ENCODE peak calls at places on chromosome 3, in four cellular contexts. N is thyroid gland, M is tibial nerve, F is upper lobe of right lung. K is an unnamed sample. For H3K9me3 and H3K4me1, the result is how much of the 10 kb centered on the place peaks cover.

GRCh38 chr3:47658444-47658843 is 79.8 kb upstream of the CSPG5 start:
- DNase-seq in F (no peak), N (no peak), M (no peak), K (no peak)

GRCh38 chr3:37103103-37103815 is 71.1 kb downstream of the LRRFIP2 start:
- DNase-seq in M (no peak), N (peak), F (no peak), K (no peak)

GRCh38 chr3:24451461-24452099 is 43.1 kb downstream of the THRB start:
- DNase-seq in N (no peak), F (no peak), M (no peak), K (no peak)

GRCh38 chr3:171829841-171830559 is 13.1 kb upstream of the TMEM212 start:
- DNase-seq in N (peak), M (peak), F (peak), K (peak)

GRCh38 chr3:120440001-120440703 is 10.6 kb downstream of the FSTL1 start:
- DNase-seq in M (no peak), F (no peak), N (no peak), K (no peak)

GRCh38 chr3:45817788-45818523 is 21.6 kb upstream of the SLC6A20 start:
- DNase-seq in N (peak), F (no peak), M (peak), K (peak)

GRCh38 chr3:47019201-47019600 is 39.7 kb downstream of the NBEAL2 start:
- DNase-seq in F (no peak), N (peak), M (no peak), K (no peak)

GRCh38 chr3:28924744-28925360 is 356.0 kb upstream of the RBMS3 start:
- DNase-seq in N (no peak), F (no peak), M (no peak), K (no peak)

GRCh38 chr3:55556622-55557531 is 69.8 kb upstream of the WNT5A start:
- DNase-seq in N (no peak), M (no peak), F (no peak), K (no peak)

GRCh38 chr3:194572944-194573491 is 60.2 kb downstream of the TMEM44 start:
- DNase-seq in F (no peak), N (peak), M (no peak), K (no peak)

DNA sequence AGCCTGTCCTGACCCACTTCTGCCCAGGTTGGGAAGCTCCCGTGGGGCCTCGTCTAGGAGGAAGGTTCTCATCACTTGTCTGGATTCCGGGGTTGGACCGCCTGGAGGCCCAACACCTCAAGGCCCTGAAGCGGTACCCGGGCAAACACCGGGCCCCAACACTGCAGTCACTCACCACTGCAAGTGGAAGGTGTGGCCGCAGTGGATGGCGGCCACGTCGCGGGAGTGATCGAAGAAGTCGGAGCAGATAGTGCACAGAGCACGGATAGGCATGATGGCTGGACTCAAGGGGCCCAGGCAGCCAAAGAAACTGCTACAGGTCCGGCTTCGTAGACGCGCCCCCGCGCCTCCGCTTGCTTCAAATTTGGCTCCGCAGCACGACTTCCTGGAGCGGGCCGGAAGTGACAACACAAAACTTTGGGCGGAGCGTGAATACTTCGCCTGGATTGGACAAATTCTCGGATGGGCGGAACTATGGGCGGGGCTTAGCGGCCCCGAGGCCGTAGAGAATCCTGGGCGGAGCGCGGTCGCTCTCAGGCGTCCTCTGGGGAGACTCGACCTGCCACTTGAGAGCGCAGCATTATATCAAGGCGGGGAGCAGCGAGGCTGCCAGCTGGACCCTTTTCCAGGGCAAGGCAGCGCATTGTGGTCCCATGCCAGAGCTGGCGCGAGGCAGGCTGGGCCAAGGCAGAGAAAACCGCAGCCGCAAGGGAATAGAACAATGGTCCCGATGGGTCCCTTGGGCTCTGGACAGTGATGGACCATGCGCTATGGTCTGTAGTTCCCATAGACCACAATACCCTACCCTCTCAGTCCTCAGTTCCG is at the start of gene TRAIP:
- DNase-seq in F (peak), N (peak), M (peak), K (peak)
- TF ChIP-seq CTCF in F (no peak), N (no peak), M (no peak), K (no peak)

DNA sequence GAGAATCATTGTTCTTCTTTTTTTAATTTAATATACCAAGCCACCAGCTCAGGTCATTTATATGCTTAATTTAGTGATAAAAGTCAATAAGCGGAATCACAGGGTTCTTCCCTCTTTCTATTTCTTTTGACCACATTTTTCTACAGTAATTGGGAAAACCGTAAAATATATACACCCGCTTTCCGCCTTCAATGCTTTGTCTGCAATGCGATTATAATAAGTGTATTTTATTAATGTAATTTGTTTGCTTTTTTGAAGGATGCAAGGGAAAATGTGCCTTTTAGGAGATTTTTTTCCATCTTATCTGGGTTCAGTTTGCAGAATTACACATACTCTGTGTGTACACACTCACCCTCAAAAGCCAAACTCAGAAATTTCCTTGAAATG is 8.1 kb downstream of the SOX14 start:
- DNase-seq in N (no peak), F (no peak), M (no peak), K (no peak)
- H3K9me3 ChIP-seq in N (under half), F (under half), M (under half), K (under half)

DNA sequence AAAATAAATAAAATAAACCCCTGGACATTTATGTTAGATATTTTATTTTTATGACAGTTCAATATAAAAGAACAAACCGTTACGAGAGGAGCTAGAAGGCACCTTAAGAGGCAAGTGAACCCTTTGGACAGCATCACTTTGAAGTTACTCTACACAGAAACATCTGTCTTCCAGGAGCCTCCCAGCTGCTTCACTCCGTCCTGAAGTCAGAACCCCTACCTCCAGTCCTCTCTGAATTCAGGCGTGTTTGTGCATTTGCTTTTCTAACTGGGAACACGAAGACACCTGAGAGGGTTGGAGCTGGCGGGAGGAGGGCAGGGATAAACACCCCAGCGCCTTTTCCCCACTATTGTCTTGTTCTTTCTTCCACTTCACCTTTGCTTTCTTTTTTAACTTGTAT is 46.2 kb downstream of the CMTM7 start:
- DNase-seq in N (no peak), M (no peak), F (no peak), K (no peak)
- H3K4me1 ChIP-seq in N (under half), M (under half), F (under half), K (under half)

DNA sequence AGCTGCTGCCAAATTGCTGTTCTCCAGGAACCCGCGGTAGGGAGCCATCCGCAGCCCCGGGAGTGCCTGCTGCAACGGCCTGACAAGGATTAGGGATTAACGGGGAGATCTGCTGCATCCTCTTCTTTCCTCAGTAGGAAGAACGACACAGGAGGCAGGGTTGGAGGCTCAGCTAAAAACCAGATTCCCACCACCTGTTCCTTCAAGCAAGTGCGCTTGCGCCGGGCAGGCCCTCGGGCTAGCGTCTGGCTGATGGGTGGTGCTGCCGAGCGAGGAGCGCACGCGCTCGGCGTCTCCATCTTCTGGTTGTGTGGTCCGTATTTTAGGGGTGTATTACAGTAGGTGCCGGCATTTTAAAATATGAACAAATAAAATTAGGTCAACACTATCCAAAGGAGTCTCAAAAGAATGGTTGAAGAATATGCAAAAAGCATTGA is 25.4 kb upstream of the SLC25A26 start:
- DNase-seq in N (peak), F (peak), M (no peak), K (peak)
- TF ChIP-seq CTCF in N (no peak), F (no peak), M (no peak), K (peak)

DNA sequence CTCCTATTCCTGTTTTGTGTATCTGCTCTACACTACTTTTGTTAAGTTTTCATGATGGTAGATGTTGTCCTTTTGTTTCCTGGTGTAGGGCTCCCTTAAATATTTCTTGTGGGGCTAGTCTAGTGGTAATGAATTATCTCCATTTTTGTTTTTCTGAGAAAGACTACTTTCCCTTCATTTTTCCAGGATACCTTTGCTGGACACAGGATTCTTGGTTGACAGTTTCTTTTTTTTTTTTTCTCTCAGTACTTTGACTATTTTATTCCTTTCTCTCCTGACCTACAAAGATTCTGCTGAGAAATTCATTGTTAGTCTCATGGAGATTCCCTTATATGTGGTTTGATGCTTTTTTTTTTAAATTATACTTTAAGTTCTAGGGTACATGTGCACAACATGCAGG is 38.0 kb downstream of the FAIM start:
- DNase-seq in M (no peak), F (no peak), N (no peak), K (no peak)
- H3K9me3 ChIP-seq in M (under half), F (under half), N (under half), K (under half)

K was measured in tibial artery.